ENCODE peak calls at places on chromosomes 7 and 10, in six cellular contexts. P is naive thymus-derived CD4-positive, alpha-beta T cell; N is effector memory CD4-positive, alpha-beta T cell; O is kidney; T is Peyer's patch; X is tibial artery. Y is an unnamed sample. For H3K4me1, the result is how much of the 10 kb centered on the place peaks cover.

GRCh38 chr10:94279835-94280709 is 82.7 kb downstream of the NOC3L start:
- DNase-seq in P (peak), N (peak), O (no peak), T (peak), X (no peak), Y (no peak)

GRCh38 chr10:71255817-71256660 is 43.7 kb downstream of the UNC5B start:
- DNase-seq in P (no peak), N (no peak), O (no peak), T (peak), X (peak), Y (no peak)

GRCh38 chr7:46396501-46396900 is 475.4 kb upstream of the IGFBP3 start:
- DNase-seq in P (no peak), N (no peak), O (no peak), T (no peak), X (no peak), Y (peak)

GRCh38 chr7:126574276-126574675 is 678.5 kb downstream of the GRM8 start:
- DNase-seq in P (no peak), N (no peak), O (no peak), T (no peak), X (no peak), Y (no peak)

GRCh38 chr7:100406767-100407166 is 21.7 kb downstream of the ZCWPW1 start:
- DNase-seq in P (no peak), N (no peak), O (no peak), T (no peak), X (no peak), Y (no peak)

GRCh38 chr10:3398825-3399646 is 226.5 kb upstream of the PITRM1 start:
- DNase-seq in P (no peak), N (no peak), O (peak), T (no peak), X (no peak), Y (no peak)

GRCh38 chr10:44991571-44991970 is 9.2 kb upstream of the ZNF22 start:
- DNase-seq in P (no peak), N (no peak), O (peak), T (no peak), X (peak), Y (no peak)

GRCh38 chr7:127833641-127834040 is 181.6 kb downstream of the SND1 start:
- DNase-seq in P (no peak), N (no peak), O (no peak), T (no peak), X (no peak), Y (no peak)

GRCh38 chr7:124718032-124718766 is 47.4 kb downstream of the GPR37 start:
- DNase-seq in P (no peak), N (no peak), O (no peak), T (no peak), X (no peak), Y (no peak)

GRCh38 chr7:115654384-115655181 is 376.0 kb downstream of the TFEC start:
- DNase-seq in P (no peak), N (no peak), O (no peak), T (no peak), X (no peak), Y (no peak)

GRCh38 chr7:69967152-69967591 is 368.9 kb downstream of the AUTS2 start:
- DNase-seq in P (no peak), N (no peak), O (peak), T (no peak), X (no peak), Y (no peak)

GRCh38 chr10:12975266-12975665 is 26.2 kb downstream of the CCDC3 start:
- DNase-seq in P (no peak), N (no peak), O (no peak), T (no peak), X (no peak), Y (no peak)

GRCh38 chr7:123604739-123605138 is 3.1 kb downstream of the ASB15 start:
- DNase-seq in P (no peak), N (no peak), O (no peak), T (no peak), X (no peak), Y (no peak)

GRCh38 chr10:84310470-84310869 is 17.9 kb upstream of the CCSER2 start:
- DNase-seq in P (no peak), N (no peak), O (no peak), T (no peak), X (no peak), Y (no peak)

GRCh38 chr7:79702116-79702515 is 248.6 kb upstream of the MAGI2 start:
- DNase-seq in P (no peak), N (no peak), O (no peak), T (no peak), X (no peak), Y (no peak)

GRCh38 chr7:151213826-151214225 is 3.5 kb upstream of the H2BK1 start:
- DNase-seq in P (no peak), N (no peak), O (no peak), T (peak), X (no peak), Y (no peak)

GRCh38 chr10:67221939-67222494 is 296.2 kb downstream of the LRRTM3 start:
- DNase-seq in P (no peak), N (no peak), O (no peak), T (no peak), X (no peak), Y (no peak)

GRCh38 chr10:118840071-118840775 is 85.5 kb upstream of the CACUL1 start:
- DNase-seq in P (peak), N (no peak), O (no peak), T (no peak), X (no peak), Y (no peak)

DNA sequence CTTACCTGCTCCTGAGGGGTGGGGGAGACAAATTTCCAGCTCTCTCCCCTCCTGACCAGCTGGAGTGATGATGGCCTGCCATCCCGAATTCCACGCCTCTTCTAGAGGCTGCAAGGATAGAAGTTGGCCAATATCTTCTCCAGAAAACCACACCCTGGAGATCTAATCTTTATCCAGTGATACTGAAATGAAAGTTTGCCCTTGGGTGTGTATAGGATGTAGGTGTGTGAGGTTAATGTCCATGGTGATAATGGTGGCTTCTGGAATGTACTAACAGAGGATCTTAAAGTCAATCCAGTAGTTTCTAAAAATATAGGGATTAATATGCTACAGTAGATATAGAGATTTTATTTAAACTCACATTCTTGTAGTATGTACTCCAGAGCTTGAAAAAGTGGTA is 22.2 kb downstream of the AKR1B15 start:
- DNase-seq in P (no peak), N (no peak), O (no peak), T (no peak), X (no peak), Y (no peak)
- H3K4me1 ChIP-seq in P (under half), N (under half), O (under half), T (under half), X (under half), Y (under half)

DNA sequence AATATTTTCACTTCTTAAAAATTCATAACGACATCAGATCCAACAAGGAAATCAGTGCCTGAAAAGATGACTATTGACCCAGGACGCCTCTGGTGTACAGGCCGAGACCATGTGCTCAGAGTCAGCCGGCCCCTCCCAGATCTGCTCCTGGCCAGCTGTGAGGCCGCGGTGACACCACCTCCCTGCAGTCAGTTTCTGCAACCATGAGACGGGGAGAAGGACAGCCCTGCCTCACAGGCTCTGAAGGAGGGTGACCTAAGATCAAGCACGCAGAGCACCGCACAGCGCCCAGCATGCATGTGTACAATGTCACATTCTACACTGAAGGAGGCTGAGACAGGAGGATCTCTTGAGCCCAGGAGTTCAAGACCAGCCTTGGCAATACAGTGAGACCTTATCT is 2.6 kb upstream of the GPER1 start:
- DNase-seq in P (no peak), N (no peak), O (no peak), T (no peak), X (no peak), Y (no peak)
- H3K4me1 ChIP-seq in P (under half), N (under half), O (under half), T (under half), X (under half), Y (under half)

GRCh38 chr10:58963723-58964124 is 212.7 kb upstream of the PHYHIPL start:
- DNase-seq in P (no peak), N (no peak), O (no peak), T (no peak), X (no peak), Y (no peak)
- H3K4me1 ChIP-seq in P (under half), N (under half), O (under half), T (under half), X (under half), Y (under half)

GRCh38 chr7:87209295-87209924 is 10.1 kb downstream of the TMEM243 start:
- DNase-seq in P (no peak), N (no peak), O (no peak), T (no peak), X (no peak), Y (no peak)
- H3K4me1 ChIP-seq in P (under half), N (under half), O (under half), T (under half), X (under half), Y (under half)

GRCh38 chr10:101261702-101262101 is 32.4 kb upstream of the LBX1 start:
- DNase-seq in P (no peak), N (no peak), O (no peak), T (no peak), X (no peak), Y (no peak)

GRCh38 chr10:101260764-101261341 is 31.6 kb upstream of the LBX1 start:
- DNase-seq in P (no peak), N (no peak), O (no peak), T (no peak), X (no peak), Y (no peak)

GRCh38 chr10:101258179-101258885 is 29.1 kb upstream of the LBX1 start:
- DNase-seq in P (no peak), N (no peak), O (no peak), T (no peak), X (no peak), Y (no peak)

GRCh38 chr10:101263146-101263837 is 34.0 kb upstream of the LBX1 start:
- DNase-seq in P (no peak), N (no peak), O (no peak), T (no peak), X (no peak), Y (no peak)

DNA sequence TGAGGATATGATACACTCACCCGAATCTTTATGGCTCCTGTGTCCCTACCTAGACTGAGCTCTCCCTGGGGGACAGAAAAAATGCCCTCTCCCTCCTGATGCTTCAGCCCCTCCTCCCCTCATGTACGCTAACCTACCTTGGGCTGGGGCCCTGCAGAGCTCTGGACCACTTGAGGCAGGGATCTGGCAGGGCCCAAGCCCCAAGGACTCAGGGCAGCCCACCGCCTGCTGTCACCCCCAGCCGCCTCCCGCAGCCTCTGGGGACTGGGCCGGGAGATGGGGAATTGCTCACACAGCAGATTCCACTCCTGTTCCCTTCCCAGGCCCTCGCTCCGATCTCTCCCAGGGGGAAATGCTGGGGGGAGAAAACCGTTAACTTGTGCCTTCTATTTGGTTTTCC is 32.9 kb upstream of the LBX1 start:
- DNase-seq in P (no peak), N (no peak), O (no peak), T (no peak), X (no peak), Y (no peak)
- H3K4me1 ChIP-seq in P (under half), N (under half), O (under half), T (under half), X (under half), Y (under half)

GRCh38 chr7:139361523-139361922 is 1.8 kb downstream of the LUC7L2 start:
- DNase-seq in P (no peak), N (no peak), O (no peak), T (no peak), X (no peak), Y (no peak)
- H3K4me1 ChIP-seq in P (under half), N (under half), O (under half), T (under half), X (under half), Y (under half)

GRCh38 chr7:74481458-74482324 is 28.0 kb downstream of the GTF2IRD1 start:
- DNase-seq in P (no peak), N (no peak), O (no peak), T (no peak), X (no peak), Y (peak)
- H3K4me1 ChIP-seq in P (under half), N (under half), O (half or more), T (under half), X (under half), Y (half or more)

GRCh38 chr10:6181249-6181648 is 21.5 kb upstream of the PFKFB3 start:
- DNase-seq in P (no peak), N (no peak), O (no peak), T (no peak), X (no peak), Y (no peak)

GRCh38 chr10:6177880-6178281 is 24.9 kb upstream of the PFKFB3 start:
- DNase-seq in P (no peak), N (no peak), O (no peak), T (no peak), X (no peak), Y (no peak)

GRCh38 chr10:6178581-6178980 is 24.2 kb upstream of the PFKFB3 start:
- DNase-seq in P (no peak), N (no peak), O (no peak), T (no peak), X (no peak), Y (no peak)

GRCh38 chr10:6180480-6181110 is 22.1 kb upstream of the PFKFB3 start:
- DNase-seq in P (no peak), N (no peak), O (no peak), T (no peak), X (no peak), Y (no peak)

GRCh38 chr10:6179078-6179477 is 23.7 kb upstream of the PFKFB3 start:
- DNase-seq in P (no peak), N (no peak), O (no peak), T (no peak), X (no peak), Y (no peak)
- H3K4me1 ChIP-seq in P (under half), N (under half), O (under half), T (under half), X (under half), Y (half or more)

Y was measured in gastrocnemius medialis.